ENCODE peak calls at places on chromosomes 3 and 15, in seven cellular contexts. I is tibial nerve, Z is astrocyte, Y is aorta, C is cardiac muscle cell, G is suprapubic skin, D is fibroblast of lung. H is an unnamed sample.
A peak's percentile ranks its signal among the peaks of the same experiment; 100 is the strongest.

GRCh38 chr3:58719684-58720083 is 53.1 kb upstream of the FAM3D start:
- DNase-seq in I (no peak), C (no peak), G (no peak), Z (no peak), Y (no peak), D (no peak), H (no peak)

GRCh38 chr3:156676467-156677119 is 2.2 kb downstream of the TIPARP start:
- DNase-seq in I (no peak), C (peak; percentile 44), Y (no peak), D (no peak), Z (peak; percentile 31), G (no peak), H (no peak)

GRCh38 chr3:41881233-41881821 is 80.6 kb downstream of the ULK4 start:
- DNase-seq in Z (peak; percentile 3), C (peak; percentile 66), D (peak; percentile 30), I (no peak), G (no peak), Y (no peak), H (no peak)

GRCh38 chr3:36166477-36166876 is 213.8 kb upstream of the STAC start:
- DNase-seq in C (no peak), Z (peak; percentile 85), Y (no peak), G (no peak), D (peak; percentile 90), I (no peak), H (peak; percentile 45)

GRCh38 chr3:36681867-36682266 is 82.5 kb downstream of the DCLK3 start:
- DNase-seq in Z (no peak), G (no peak), C (no peak), D (no peak), Y (no peak), I (no peak), H (no peak)

GRCh38 chr15:66364944-66365343 is 8.5 kb upstream of the TIPIN start:
- DNase-seq in I (no peak), Y (no peak), C (no peak), G (no peak), Z (no peak), D (no peak), H (no peak)

GRCh38 chr15:86653344-86654192 is 573.9 kb downstream of the AGBL1 start:
- DNase-seq in G (no peak), D (no peak), Z (no peak), I (no peak), C (no peak), Y (no peak), H (no peak)

GRCh38 chr3:183298708-183299153 is 45.7 kb downstream of the B3GNT5 start:
- DNase-seq in Y (peak; percentile 83), Z (peak; percentile 92), G (peak; percentile 85), D (peak; percentile 94), I (peak; percentile 24), C (peak; percentile 90), H (peak; percentile 97)

GRCh38 chr3:122628567-122628966 is 51.1 kb downstream of the PARP15 start:
- DNase-seq in G (no peak), D (peak; percentile 22), Y (no peak), Z (peak; percentile 18), I (no peak), C (no peak), H (peak; percentile 41)

GRCh38 chr3:149605902-149606301 is 51.9 kb downstream of the WWTR1 start:
- DNase-seq in G (no peak), I (no peak), C (no peak), Y (no peak), Z (peak; percentile 71), D (peak; percentile 82), H (no peak)

GRCh38 chr3:10228248-10228950 is 19.9 kb upstream of the TATDN2 start:
- DNase-seq in Y (no peak), Z (no peak), D (no peak), I (no peak), C (peak; percentile 73), G (no peak), H (no peak)

GRCh38 chr3:129059311-129059975 is 1.1 kb upstream of the GP9 start:
- DNase-seq in G (no peak), I (no peak), D (no peak), C (no peak), Y (peak; percentile 61), Z (no peak), H (no peak)

GRCh38 chr3:190444576-190445145 is 5.0 kb downstream of the TMEM207 start:
- DNase-seq in D (peak; percentile 45), Y (no peak), C (no peak), I (no peak), G (no peak), Z (peak; percentile 41), H (no peak)

GRCh38 chr3:12308517-12308916 is 19.6 kb downstream of the PPARG start:
- DNase-seq in D (peak; percentile 91), I (no peak), Z (peak; percentile 89), G (no peak), C (peak; percentile 84), Y (no peak), H (no peak)

GRCh38 chr3:37993811-37994638 is 3.4 kb downstream of the VILL start:
- DNase-seq in Z (peak; percentile 70), Y (peak; percentile 95), I (peak; percentile 56), C (peak; percentile 93), D (peak; percentile 83), G (peak; percentile 91), H (peak; percentile 86)

GRCh38 chr3:151093905-151094304 is 8.4 kb downstream of the MED12L start:
- DNase-seq in C (no peak), Y (no peak), Z (no peak), D (no peak), G (no peak), I (no peak), H (no peak)

GRCh38 chr15:91627473-91628309 is 225.8 kb upstream of the SLCO3A1 start:
- DNase-seq in I (no peak), G (no peak), Y (no peak), C (peak; percentile 2), Z (peak; percentile 82), D (peak; percentile 83), H (no peak)

GRCh38 chr3:144773344-144773743 is 801.7 kb downstream of the DIPK2A start:
- DNase-seq in D (no peak), I (no peak), C (no peak), Y (no peak), Z (no peak), G (no peak), H (no peak)

GRCh38 chr15:80780416-80781221 is 1.4 kb downstream of the CEMIP start:
- DNase-seq in Z (peak; percentile 61), G (no peak), C (peak; percentile 74), D (peak; percentile 72), I (no peak), Y (peak; percentile 91), H (peak; percentile 62)

GRCh38 chr15:31292391-31293020 is 34.1 kb upstream of the KLF13 start:
- DNase-seq in C (peak; percentile 33), D (no peak), G (no peak), Z (no peak), I (peak; percentile 26), Y (no peak), H (no peak)

GRCh38 chr15:37111427-37111717 is 11.0 kb upstream of the MEIS2 start:
- DNase-seq in Z (no peak), D (no peak), C (no peak), G (no peak), I (no peak), Y (no peak), H (no peak)
- H3K27me3 ChIP-seq in Z (peaks cover 36% of the 10 kb centered on the region), D (no peaks in the 10 kb centered on the region), C (no peaks in the 10 kb centered on the region), G (peaks cover 25% of the 10 kb centered on the region), I (peaks cover 74% of the 10 kb centered on the region), Y (no peaks in the 10 kb centered on the region), H (peaks cover 23% of the 10 kb centered on the region)

DNA sequence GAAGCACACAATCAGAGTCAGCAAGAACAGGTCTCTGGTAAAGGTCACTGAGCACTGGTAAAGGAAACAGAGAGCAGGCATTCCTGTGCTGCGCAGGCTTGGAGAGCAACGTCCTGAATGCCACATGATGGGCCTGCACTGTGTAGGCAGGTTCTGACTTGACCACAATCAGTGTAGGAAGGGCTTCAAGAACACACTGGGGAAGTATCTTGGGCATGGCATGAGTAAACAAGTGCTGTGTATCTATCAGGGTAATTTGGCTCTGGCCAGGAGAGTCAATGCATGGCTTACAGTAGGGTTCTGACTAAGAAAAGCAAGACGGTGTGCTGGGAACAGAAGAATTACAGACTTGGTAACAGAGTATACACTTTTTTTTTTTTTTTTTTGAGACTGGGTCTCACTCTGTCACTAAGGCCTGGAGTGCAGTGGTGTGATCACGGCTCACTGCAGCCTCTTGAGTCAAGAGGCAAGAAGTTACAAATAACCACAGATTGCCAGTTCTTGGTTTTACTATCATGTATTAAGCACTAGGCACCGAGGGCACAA is 30.6 kb downstream of the TBC1D2B start:
- DNase-seq in G (no peak), C (no peak), Z (no peak), I (no peak), Y (no peak), D (no peak), H (no peak)
- H3K4me3 ChIP-seq in G (no peak overlapping the region), C (no peak overlapping the region), Z (no peak overlapping the region), I (no peak overlapping the region), Y (no peak overlapping the region), D (no peak overlapping the region), H (no peak overlapping the region)

DNA sequence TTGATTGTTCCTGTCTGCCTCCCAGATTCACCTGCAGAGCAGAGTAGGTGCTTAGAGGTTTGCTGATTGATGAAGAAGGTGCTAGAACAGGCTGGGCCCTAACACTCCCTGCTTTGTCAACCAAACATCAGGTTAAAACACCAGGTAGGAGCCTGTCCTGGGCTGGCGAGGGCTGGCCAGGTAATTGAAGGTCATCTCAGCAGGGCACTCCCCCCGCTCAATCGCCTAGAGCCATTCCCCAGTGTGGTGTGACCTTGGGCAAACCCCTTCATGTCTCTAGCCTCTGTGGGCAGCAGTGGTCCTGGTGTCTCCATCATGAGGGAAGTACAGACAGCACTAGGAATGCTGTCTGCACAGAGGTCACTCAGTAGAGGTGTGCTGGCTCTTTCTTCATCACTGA is 88.3 kb downstream of the KLF15 start:
- DNase-seq in Z (no peak), G (no peak), Y (peak; percentile 61), D (no peak), I (no peak), C (no peak), H (no peak)
- H3K9me3 ChIP-seq in Z (no peaks in the 10 kb centered on the region), G (no peaks in the 10 kb centered on the region), Y (no peaks in the 10 kb centered on the region), D (no peaks in the 10 kb centered on the region), I (no peaks in the 10 kb centered on the region), C (no peaks in the 10 kb centered on the region), H (no peaks in the 10 kb centered on the region)

GRCh38 chr15:72521682-72522081 is 47.6 kb downstream of the ARIH1 start:
- DNase-seq in D (peak; percentile 43), I (no peak), C (peak; percentile 77), G (no peak), Y (no peak), Z (peak; percentile 23), H (no peak)
- H3K27me3 ChIP-seq in D (no peaks in the 10 kb centered on the region), I (no peaks in the 10 kb centered on the region), C (no peaks in the 10 kb centered on the region), G (no peaks in the 10 kb centered on the region), Y (no peaks in the 10 kb centered on the region), Z (no peaks in the 10 kb centered on the region), H (no peaks in the 10 kb centered on the region)

DNA sequence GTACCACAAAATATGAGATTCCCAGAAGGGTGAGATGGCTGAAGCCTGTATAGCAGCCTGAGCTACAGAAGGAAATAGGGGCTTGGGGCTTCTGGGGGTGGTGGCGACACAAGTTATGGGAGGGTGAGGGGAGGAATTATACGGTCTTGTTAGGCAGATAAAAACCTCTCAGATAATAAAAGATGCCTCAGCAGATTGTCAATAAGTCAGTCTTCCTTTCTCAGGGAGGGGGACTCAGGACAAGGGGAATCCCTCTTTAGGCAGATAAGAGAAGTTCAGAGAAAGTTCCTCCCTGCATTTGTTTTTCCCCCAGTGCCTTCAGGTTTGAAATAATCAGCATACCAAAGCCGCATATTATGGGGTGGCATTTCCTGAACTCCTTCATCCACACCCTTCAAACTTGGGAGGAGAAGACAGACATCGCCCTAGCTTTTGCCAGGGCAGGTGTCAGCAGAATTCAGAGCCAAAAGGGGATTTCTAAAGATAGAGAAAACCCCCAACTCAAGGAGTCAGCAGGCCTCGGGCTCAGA is 8.4 kb downstream of the PPCDC start:
- DNase-seq in G (no peak), Z (no peak), C (no peak), D (no peak), I (no peak), Y (no peak), H (no peak)
- H3K4me3 ChIP-seq in G (no peak overlapping the region), Z (no peak overlapping the region), C (no peak overlapping the region), D (no peak overlapping the region), I (no peak overlapping the region), Y (no peak overlapping the region), H (no peak overlapping the region)

H was measured in MG63.